ENCODE peak calls at places on chromosomes 5 and 9, in four cellular contexts. D is AG10803, Z is uterus, E is lower lobe of right lung. Q is an unnamed sample.

GRCh38 chr5:156595132-156595787 is 254.8 kb upstream of the PPP1R2B start:
- DNase-seq in E (peak; percentile 49), D (peak; percentile 46), Z (peak; percentile 62), Q (peak; percentile 67)

GRCh38 chr5:104513194-104513602 is 950.6 kb upstream of the NUDT12 start:
- DNase-seq in D (peak; percentile 6), E (no peak), Z (no peak), Q (peak; percentile 25)

GRCh38 chr5:148483750-148484149 is 100.0 kb downstream of the FBXO38 start:
- DNase-seq in D (no peak), E (no peak), Z (no peak), Q (no peak)

GRCh38 chr5:109136906-109137305 is 272.9 kb downstream of the PJA2 start:
- DNase-seq in E (no peak), Z (no peak), D (no peak), Q (no peak)

GRCh38 chr5:67165524-67166459 is 30.8 kb downstream of the CD180 start:
- DNase-seq in D (peak; percentile 77), E (peak; percentile 91), Z (peak; percentile 76), Q (peak; percentile 28)

GRCh38 chr5:132489871-132490483 is 596 bp downstream of the IRF1 start:
- DNase-seq in Z (peak; percentile 71), D (peak; percentile 41), E (peak; percentile 83), Q (no peak)

GRCh38 chr9:97555164-97555563 is 53.7 kb downstream of the TMOD1 start:
- DNase-seq in D (no peak), Z (no peak), E (no peak), Q (no peak)

GRCh38 chr9:136060671-136061371 is 34.3 kb downstream of the NACC2 start:
- DNase-seq in D (no peak), Z (no peak), E (no peak), Q (no peak)

GRCh38 chr9:84111726-84112125 is 131.1 kb downstream of the RMI1 start:
- DNase-seq in Z (no peak), E (no peak), D (no peak), Q (no peak)

GRCh38 chr5:93304391-93304790 is 276.6 kb downstream of the NR2F1-AS1 start:
- DNase-seq in D (no peak), E (no peak), Z (no peak), Q (no peak)

GRCh38 chr9:37331871-37332270 is 90.6 kb upstream of the GRHPR start:
- DNase-seq in Z (no peak), E (no peak), D (no peak), Q (no peak)

GRCh38 chr5:76256116-76256889 is 146.8 kb upstream of the IQGAP2 start:
- DNase-seq in Z (peak; percentile 18), E (no peak), D (peak; percentile 66), Q (peak; percentile 33)

GRCh38 chr5:38113456-38113855 is 144.9 kb upstream of the EGFLAM start:
- DNase-seq in D (no peak), E (no peak), Z (no peak), Q (no peak)

GRCh38 chr9:35518212-35518917 is 28.5 kb downstream of the RUSC2 start:
- DNase-seq in D (peak; percentile 99), E (no peak), Z (no peak), Q (peak; percentile 53)

GRCh38 chr5:142521706-142522105 is 164.2 kb downstream of the FGF1 start:
- DNase-seq in Z (no peak), D (no peak), E (no peak), Q (no peak)

GRCh38 chr9:120138955-120139354 is 441.0 kb downstream of the CDK5RAP2 start:
- DNase-seq in E (no peak), Z (no peak), D (no peak), Q (no peak)

GRCh38 chr5:147170603-147171002 is 64.2 kb upstream of the STK32A start:
- DNase-seq in E (no peak), D (no peak), Z (no peak), Q (no peak)

GRCh38 chr5:115366223-115366622 is 69.8 kb upstream of the CCDC112 start:
- DNase-seq in Z (no peak), D (peak; percentile 95), E (no peak), Q (peak; percentile 88)

GRCh38 chr9:27194401-27195091 is 85.5 kb downstream of the TEK start:
- DNase-seq in E (no peak), D (peak; percentile 76), Z (no peak), Q (peak; percentile 84)

GRCh38 chr5:154308457-154309360 is 118.2 kb downstream of the GALNT10 start:
- DNase-seq in D (peak; percentile 72), E (no peak), Z (no peak), Q (no peak)

GRCh38 chr9:35158501-35159280 is 3.1 kb upstream of the UNC13B start:
- DNase-seq in Z (no peak), D (no peak), E (no peak), Q (no peak)

GRCh38 chr5:84816160-84816559 is 431.5 kb upstream of the EDIL3 start:
- DNase-seq in Z (no peak), E (no peak), D (no peak), Q (no peak)

GRCh38 chr5:160657622-160658458 is 194.2 kb downstream of the ATP10B start:
- DNase-seq in D (no peak), Z (no peak), E (no peak), Q (no peak)

GRCh38 chr5:134188092-134188491 is 11.3 kb upstream of the SKP1 start:
- DNase-seq in Z (no peak), D (no peak), E (no peak), Q (no peak)

GRCh38 chr5:62260510-62260909 is 45.5 kb upstream of the KIF2A start:
- DNase-seq in E (no peak), D (peak; percentile 9), Z (no peak), Q (no peak)
- H3K4me3 ChIP-seq in E (no peak overlapping the region), D (no peak overlapping the region), Z (no peak overlapping the region), Q (no peak overlapping the region)

DNA sequence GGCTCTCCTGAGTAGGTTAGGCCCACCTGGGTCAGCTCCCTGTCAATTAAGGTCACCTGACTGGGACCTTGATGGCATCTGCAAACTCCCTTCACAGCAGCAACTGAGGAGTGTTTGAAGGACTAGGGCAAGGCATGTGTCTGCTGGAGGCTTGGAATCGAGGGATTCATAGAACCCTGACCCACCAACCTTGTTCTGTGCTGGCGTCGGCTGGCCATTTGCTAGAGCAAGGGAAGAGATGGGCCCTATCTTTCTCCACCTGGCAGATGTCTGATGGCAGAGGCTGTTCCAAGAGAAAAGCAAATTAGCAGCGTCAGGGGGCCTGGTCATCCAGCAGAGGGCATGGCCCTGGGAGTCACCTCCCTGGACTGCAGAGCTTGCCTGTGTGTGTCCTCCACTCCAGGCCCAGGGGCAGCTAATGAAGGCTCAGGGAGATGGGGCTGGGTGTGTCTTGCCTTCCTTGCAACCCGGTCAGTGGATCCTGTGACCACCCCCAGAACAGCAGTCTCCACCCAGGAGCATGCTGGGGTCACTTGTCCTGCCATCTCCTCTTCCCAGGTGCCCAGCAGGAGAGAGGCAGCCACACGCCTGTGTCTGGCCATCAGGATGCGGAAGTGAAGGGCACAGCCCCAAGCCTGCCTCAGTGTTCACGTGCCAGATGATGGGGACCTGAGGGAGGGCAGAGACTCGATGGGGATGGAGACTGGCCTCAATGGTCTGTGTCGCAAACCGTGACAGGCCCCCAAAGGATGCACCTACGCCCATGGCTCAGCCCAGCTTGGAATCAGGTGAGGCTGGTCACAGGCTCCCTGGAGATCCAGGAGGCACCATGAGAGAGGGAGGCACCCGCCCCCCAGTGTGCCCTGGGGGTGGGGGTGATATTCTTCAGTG is 53.9 kb downstream of the BARX1 start:
- DNase-seq in D (no peak), Z (peak; percentile 3), E (no peak), Q (no peak)
- H3K4me3 ChIP-seq in D (no peak overlapping the region), Z (no peak overlapping the region), E (no peak overlapping the region), Q (no peak overlapping the region)

GRCh38 chr5:59275537-59276276 is 617.8 kb downstream of the PDE4D start:
- DNase-seq in E (no peak), D (peak; percentile 4), Z (peak; percentile 28), Q (peak; percentile 32)
- H3K4me3 ChIP-seq in E (peak overlapping the region; percentile 55), D (peak overlapping the region; percentile 47), Z (peak overlapping the region; percentile 35), Q (peak overlapping the region; percentile 35)

DNA sequence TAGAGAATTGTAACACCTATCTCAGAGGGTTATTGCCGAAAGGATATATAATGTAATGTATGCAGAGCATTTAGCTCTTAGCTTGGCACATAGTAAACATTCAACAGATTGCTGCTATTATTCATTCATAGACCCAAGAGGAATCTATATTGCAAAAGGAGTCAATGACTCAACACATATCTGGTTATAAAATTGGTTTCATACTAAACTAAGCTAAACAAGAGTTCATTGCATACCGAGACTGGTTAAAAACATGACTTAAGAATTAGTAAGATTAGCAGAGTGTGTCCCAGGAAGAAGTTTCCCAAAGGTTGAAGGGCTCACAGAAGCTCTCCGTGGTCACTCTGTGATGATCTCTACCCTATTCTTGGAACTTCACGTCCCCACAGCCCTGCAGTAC is 339.6 kb upstream of the CCNH start:
- DNase-seq in D (peak; percentile 11), E (no peak), Z (no peak), Q (no peak)
- H3K4me3 ChIP-seq in D (no peak overlapping the region), E (no peak overlapping the region), Z (no peak overlapping the region), Q (no peak overlapping the region)

Q was measured in skeletal muscle cell.